ENCODE peak calls at places on chromosomes 13 and 19, in eight cellular contexts. E, O, Q, D, X, I, G and U are unnamed samples.

GRCh38 chr13:40230833-40231266 is 435.6 kb downstream of the FOXO1 start:
- DNase-seq in I (no peak), O (peak; percentile 34), E (no peak), Q (no peak), D (no peak), G (peak; percentile 59), X (no peak), U (no peak)

GRCh38 chr13:75812751-75813181 is 176.6 kb downstream of the LMO7 start:
- DNase-seq in D (no peak), G (no peak), O (no peak), E (no peak), Q (no peak), X (no peak), I (no peak), U (no peak)

GRCh38 chr19:58466089-58466759 is 656 bp upstream of the ZNF324 start:
- DNase-seq in G (no peak), E (no peak), O (no peak), D (no peak), Q (no peak), X (no peak), I (no peak), U (no peak)

GRCh38 chr13:45989607-45990006 is 62.9 kb downstream of the ZC3H13 start:
- DNase-seq in X (no peak), E (no peak), Q (no peak), O (peak; percentile 46), I (no peak), G (peak; percentile 85), D (no peak), U (no peak)

GRCh38 chr13:113528798-113529180 is 38.3 kb upstream of the DCUN1D2 start:
- DNase-seq in O (no peak), E (no peak), D (no peak), Q (no peak), G (no peak), X (no peak), I (no peak), U (no peak)

GRCh38 chr13:76250211-76250610 is 614.1 kb downstream of the LMO7 start:
- DNase-seq in G (no peak), D (no peak), Q (no peak), E (no peak), I (no peak), O (no peak), X (no peak), U (no peak)

GRCh38 chr13:75016225-75016624 is 465.7 kb downstream of the TBC1D4 start:
- DNase-seq in G (no peak), I (no peak), D (no peak), Q (no peak), O (no peak), E (no peak), X (no peak), U (no peak)

GRCh38 chr13:69935043-69935442 is 172.6 kb upstream of the ATXN8OS start:
- DNase-seq in G (no peak), D (no peak), X (no peak), O (no peak), Q (no peak), E (peak; percentile 32), I (no peak), U (no peak)

GRCh38 chr19:39413269-39413902 is 917 bp downstream of the PLEKHG2 start:
- DNase-seq in D (no peak), O (peak; percentile 66), G (peak; percentile 75), I (no peak), E (no peak), X (peak; percentile 23), Q (no peak), U (no peak)

GRCh38 chr19:13823256-13823655 is 28.0 kb downstream of the ZSWIM4 start:
- DNase-seq in G (no peak), I (no peak), E (no peak), D (no peak), O (no peak), Q (peak; percentile 28), X (no peak), U (no peak)

GRCh38 chr19:10620786-10621185 is 4.6 kb upstream of the SLC44A2 start:
- DNase-seq in I (no peak), Q (no peak), O (no peak), E (no peak), X (no peak), G (no peak), D (no peak), U (no peak)